ENCODE peak calls at places on chromosomes 6 and 20, in seven cellular contexts. H, B, G, I, U, K and V are unnamed samples.

GRCh38 chr20:56487216-56487615 is 18.8 kb downstream of the RTF2 start:
- DNase-seq in I (no peak), H (peak; percentile 58), K (no peak), B (no peak), U (no peak), G (no peak), V (no peak)

GRCh38 chr20:57654998-57655811 is 35.0 kb upstream of the ZBP1 start:
- DNase-seq in K (no peak), B (peak; percentile 62), I (no peak), U (peak; percentile 10), H (peak; percentile 38), G (peak; percentile 62), V (no peak)

GRCh38 chr6:84763397-84764331 is 734 bp downstream of the TBX18 start:
- DNase-seq in B (no peak), H (peak; percentile 46), I (peak; percentile 66), K (no peak), G (peak; percentile 92), U (peak; percentile 33), V (no peak)

GRCh38 chr20:2217857-2218529 is 77.8 kb upstream of the TGM3 start:
- DNase-seq in U (no peak), G (no peak), H (no peak), I (no peak), K (no peak), B (no peak), V (no peak)

GRCh38 chr20:13006825-13007224 is 1.9 kb upstream of the SPTLC3 start:
- DNase-seq in B (no peak), I (no peak), U (no peak), K (no peak), G (no peak), H (no peak), V (no peak)

GRCh38 chr6:111087871-111088667 is 766 bp downstream of the SLC16A10 start:
- DNase-seq in I (peak; percentile 9), H (peak; percentile 56), U (peak; percentile 15), G (no peak), B (peak; percentile 71), K (peak; percentile 47), V (peak; percentile 57)

GRCh38 chr6:12543953-12544352 is 172.6 kb upstream of the PHACTR1 start:
- DNase-seq in K (no peak), U (no peak), H (no peak), I (no peak), G (no peak), B (no peak), V (no peak)

GRCh38 chr6:129476248-129476564 is 233.8 kb downstream of the ARHGAP18 start:
- DNase-seq in G (no peak), B (no peak), U (no peak), K (no peak), H (no peak), I (no peak), V (no peak)

GRCh38 chr6:106924699-106925523 is 49.6 kb downstream of the CD24 start:
- DNase-seq in B (no peak), U (no peak), K (no peak), H (no peak), G (no peak), I (no peak), V (no peak)

GRCh38 chr6:105301072-105301503 is 101.8 kb downstream of the PREP start:
- DNase-seq in U (no peak), G (no peak), B (no peak), I (no peak), H (no peak), K (no peak), V (no peak)

GRCh38 chr6:26071135-26071534 is 16.1 kb upstream of the HFE start:
- DNase-seq in U (peak; percentile 34), G (no peak), B (no peak), I (no peak), H (no peak), K (no peak), V (no peak)

GRCh38 chr20:45338121-45339030 is 9.8 kb downstream of the SDC4 start:
- DNase-seq in B (no peak), H (no peak), U (no peak), G (no peak), I (no peak), K (no peak), V (no peak)

GRCh38 chr6:159806021-159806458 is 6.0 kb downstream of the PNLDC1 start:
- DNase-seq in G (no peak), B (no peak), H (peak; percentile 20), U (no peak), K (no peak), I (no peak), V (no peak)

GRCh38 chr20:62812181-62812906 is 4.5 kb upstream of the COL9A3 start:
- DNase-seq in K (no peak), I (no peak), U (no peak), B (no peak), G (no peak), H (no peak), V (no peak)

GRCh38 chr6:126842769-126843168 is 275.7 kb upstream of the RSPO3 start:
- DNase-seq in I (no peak), K (no peak), G (no peak), H (no peak), B (no peak), U (no peak), V (no peak)

GRCh38 chr20:64188682-64189529 is 24.7 kb downstream of the MYT1 start:
- DNase-seq in H (no peak), B (no peak), G (no peak), U (peak; percentile 75), K (no peak), I (no peak), V (no peak)

GRCh38 chr6:157314705-157315321 is 8.5 kb downstream of the TMEM242 start:
- DNase-seq in H (no peak), K (no peak), U (peak; percentile 36), B (no peak), I (no peak), G (no peak), V (no peak)

GRCh38 chr6:163146036-163146435 is 268.5 kb upstream of the QKI start:
- DNase-seq in G (no peak), K (no peak), B (no peak), U (no peak), H (no peak), I (no peak), V (no peak)

GRCh38 chr6:163148781-163149534 is 265.6 kb upstream of the QKI start:
- DNase-seq in B (no peak), U (no peak), H (no peak), K (no peak), G (no peak), I (no peak), V (no peak)

GRCh38 chr6:163151212-163151611 is 263.3 kb upstream of the QKI start:
- DNase-seq in K (no peak), B (no peak), H (no peak), G (no peak), I (no peak), U (no peak), V (no peak)

GRCh38 chr6:163149535-163149848 is 265.0 kb upstream of the QKI start:
- DNase-seq in B (no peak), H (no peak), G (no peak), K (no peak), I (no peak), U (no peak), V (no peak)

DNA sequence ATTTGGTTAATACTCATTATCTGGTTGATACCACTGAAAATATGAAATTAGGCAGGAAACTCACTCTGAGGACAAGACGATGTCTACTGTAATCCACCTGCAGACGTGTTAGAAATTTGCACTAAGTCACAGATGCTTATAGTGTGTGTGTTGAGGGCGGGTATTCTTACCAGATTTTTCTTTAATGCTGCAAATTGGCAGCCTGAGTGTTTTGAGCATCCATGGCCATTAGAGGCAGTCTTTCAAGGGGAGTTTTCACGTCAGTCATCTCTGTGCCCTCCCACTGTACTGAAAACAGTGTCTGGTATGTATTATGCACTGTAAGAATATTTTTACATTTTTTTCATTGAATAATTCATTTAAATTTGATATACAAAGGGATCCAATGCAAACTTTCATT is 266.5 kb upstream of the QKI start:
- DNase-seq in H (no peak), I (no peak), G (no peak), K (no peak), B (no peak), U (no peak), V (no peak)
- TF ChIP-seq CTCF in H (no peak), I (no peak), G (no peak), K (no peak), B (no peak), U (no peak), V (no peak)

GRCh38 chr6:161038229-161039003 is 46.8 kb downstream of the MAP3K4 start:
- DNase-seq in K (no peak), G (no peak), B (no peak), H (no peak), I (no peak), U (no peak), V (no peak)
- H3K27ac ChIP-seq in K (no peak overlapping the region), G (no peak overlapping the region), B (no peak overlapping the region), H (no peak overlapping the region), I (peak overlapping the region; percentile 75), U (no peak overlapping the region), V (no peak overlapping the region)

GRCh38 chr6:41672016-41672415 is 33.7 kb downstream of the MDFI start:
- DNase-seq in B (no peak), K (no peak), G (no peak), I (no peak), H (peak; percentile 11), U (no peak), V (no peak)

GRCh38 chr6:41668968-41669367 is 30.7 kb downstream of the MDFI start:
- DNase-seq in B (no peak), U (no peak), H (no peak), I (no peak), G (no peak), K (no peak), V (no peak)

GRCh38 chr6:41672816-41673703 is 34.8 kb downstream of the MDFI start:
- DNase-seq in K (no peak), U (no peak), B (no peak), G (no peak), I (no peak), H (no peak), V (no peak)

GRCh38 chr6:41671376-41671775 is 33.1 kb downstream of the MDFI start:
- DNase-seq in U (no peak), H (peak; percentile 13), I (no peak), G (no peak), B (no peak), K (no peak), V (no peak)

GRCh38 chr6:41670703-41671360 is 32.6 kb downstream of the MDFI start:
- DNase-seq in G (no peak), B (no peak), U (no peak), K (no peak), H (peak; percentile 10), I (no peak), V (no peak)
- H3K36me3 ChIP-seq in G (no peaks in the 10 kb centered on the region), B (no peaks in the 10 kb centered on the region), U (no peaks in the 10 kb centered on the region), K (no peaks in the 10 kb centered on the region), H (no peaks in the 10 kb centered on the region), I (no peaks in the 10 kb centered on the region), V (no peaks in the 10 kb centered on the region)

DNA sequence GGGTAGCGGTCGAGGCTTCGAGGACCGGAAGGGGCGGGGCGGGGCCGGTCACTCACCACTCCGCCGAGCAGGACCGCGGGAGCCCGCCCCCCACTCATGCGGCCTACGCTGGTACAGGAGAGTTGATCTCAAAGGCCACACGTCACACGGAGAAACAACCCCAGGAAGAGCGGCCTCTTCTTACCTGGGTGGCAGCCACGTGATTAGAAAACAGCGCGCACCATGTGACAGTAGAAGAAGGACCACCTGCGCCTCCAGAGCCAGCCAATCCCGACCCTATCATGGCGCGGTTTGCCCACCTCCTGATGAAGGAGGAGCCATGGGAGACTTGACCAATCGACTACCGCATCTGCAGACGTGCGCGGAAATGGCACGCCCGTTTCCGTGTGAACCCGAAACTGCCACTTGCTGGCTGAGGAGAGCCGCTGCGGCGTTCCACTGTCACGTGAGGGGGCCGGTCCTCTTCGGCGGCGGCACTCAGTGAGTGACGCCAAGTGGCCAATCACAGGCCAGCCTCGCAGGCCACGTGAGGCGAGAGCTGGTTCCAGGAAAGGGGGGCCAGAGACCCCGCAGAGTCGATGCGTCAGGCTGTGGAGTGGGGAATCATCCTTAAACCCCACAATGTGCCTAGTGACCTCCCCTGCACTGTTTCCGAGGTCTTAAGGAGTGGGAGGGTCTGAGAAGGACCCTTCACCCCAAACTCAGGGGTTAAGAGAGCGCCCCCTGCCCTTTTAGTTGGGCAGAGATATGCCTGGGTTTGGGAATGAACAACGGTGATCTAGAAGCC is at the start of gene CUTA:
- DNase-seq in K (peak; percentile 96), I (peak; percentile 99), H (peak; percentile 100), B (peak; percentile 99), U (peak; percentile 99), G (peak; percentile 100), V (peak; percentile 100)
- TF ChIP-seq CTCF in K (peak; percentile 27), I (no peak), H (peak; percentile 35), B (peak; percentile 38), U (peak; percentile 70), G (peak; percentile 22), V (peak; percentile 55)